ENCODE peak calls at places on chromosomes 13 and 19, in five cellular contexts. X, L, E, Q and G are unnamed samples.

GRCh38 chr19:56333506-56333905 is 18.9 kb upstream of the ZSCAN5A start:
- DNase-seq in Q (peak), X (no peak), E (no peak), L (peak), G (peak)

GRCh38 chr13:106836186-106836802 is 268.4 kb upstream of the ARGLU1 start:
- DNase-seq in X (no peak), E (no peak), L (no peak), Q (no peak), G (no peak)

GRCh38 chr19:16943942-16944625 is 55.3 kb downstream of the F2RL3 start:
- DNase-seq in L (no peak), X (no peak), Q (no peak), E (no peak), G (no peak)

GRCh38 chr13:113886561-113887112 is 22.8 kb upstream of the GAS6 start:
- DNase-seq in L (no peak), X (no peak), Q (no peak), E (no peak), G (no peak)

GRCh38 chr13:85864963-85865530 is 65.8 kb upstream of the SLITRK6 start:
- DNase-seq in X (no peak), L (peak), Q (no peak), E (no peak), G (no peak)

GRCh38 chr13:98372886-98373285 is 195.8 kb upstream of the RNF113B start:
- DNase-seq in X (no peak), E (no peak), Q (peak), L (no peak), G (no peak)

GRCh38 chr19:13748169-13748884 is 16.0 kb upstream of the MRI1 start:
- DNase-seq in Q (no peak), X (no peak), L (no peak), E (no peak), G (no peak)

GRCh38 chr19:33432408-33433170 is 59.1 kb downstream of the CEBPG start:
- DNase-seq in Q (no peak), L (no peak), E (peak), X (no peak), G (no peak)

GRCh38 chr19:16419671-16420394 is 51.9 kb downstream of the EPS15L1 start:
- DNase-seq in X (no peak), Q (no peak), E (peak), L (no peak), G (no peak)

GRCh38 chr13:110812111-110812868 is 98.8 kb downstream of the ING1 start:
- DNase-seq in L (no peak), E (no peak), Q (no peak), X (no peak), G (no peak)
- H3K4me3 ChIP-seq in L (peak), E (peak), Q (no peak), X (peak), G (no peak)

GRCh38 chr13:95791084-95791722 is 114.3 kb downstream of the DNAJC3 start:
- DNase-seq in X (no peak), L (no peak), Q (no peak), E (no peak), G (no peak)

GRCh38 chr13:95784161-95784880 is 107.4 kb downstream of the DNAJC3 start:
- DNase-seq in E (no peak), L (peak), X (no peak), Q (peak), G (no peak)

GRCh38 chr13:95784891-95785290 is 108.0 kb downstream of the DNAJC3 start:
- DNase-seq in E (no peak), L (peak), X (no peak), Q (no peak), G (no peak)

GRCh38 chr13:95787356-95788099 is 110.6 kb downstream of the DNAJC3 start:
- DNase-seq in E (no peak), L (no peak), X (no peak), Q (no peak), G (no peak)

DNA sequence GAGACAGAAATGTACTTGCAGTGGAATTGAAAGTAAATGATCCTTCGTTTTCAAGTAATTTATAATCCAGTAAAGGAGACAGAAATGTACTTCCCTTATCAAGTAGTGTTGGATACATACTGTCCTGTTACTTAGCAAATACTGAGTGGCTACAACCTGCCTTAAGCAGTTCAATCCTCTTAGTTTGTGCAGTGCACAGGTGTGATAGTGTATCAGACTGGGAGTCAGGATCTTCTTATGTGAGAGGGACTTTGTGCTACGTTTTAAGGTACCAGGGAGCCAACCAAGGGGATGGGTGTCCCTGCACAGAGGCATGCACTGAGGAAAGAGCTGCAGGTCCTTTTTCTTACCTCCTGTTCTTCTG is 111.1 kb downstream of the DNAJC3 start:
- DNase-seq in Q (no peak), L (no peak), X (no peak), E (no peak), G (no peak)
- H3K4me3 ChIP-seq in Q (no peak), L (no peak), X (no peak), E (no peak), G (no peak)

GRCh38 chr13:78601886-78602560 is 1.3 kb downstream of the POU4F1 start:
- DNase-seq in X (no peak), E (no peak), L (no peak), Q (no peak), G (no peak)

GRCh38 chr13:78601124-78601885 is 2.0 kb downstream of the POU4F1 start:
- DNase-seq in L (no peak), Q (no peak), X (no peak), E (no peak), G (no peak)

GRCh38 chr13:78600317-78600899 is 2.9 kb downstream of the POU4F1 start:
- DNase-seq in X (no peak), Q (no peak), E (no peak), L (no peak), G (no peak)

GRCh38 chr13:78603240-78603947 is at the start of gene POU4F1:
- DNase-seq in X (no peak), L (no peak), Q (no peak), E (no peak), G (no peak)

DNA sequence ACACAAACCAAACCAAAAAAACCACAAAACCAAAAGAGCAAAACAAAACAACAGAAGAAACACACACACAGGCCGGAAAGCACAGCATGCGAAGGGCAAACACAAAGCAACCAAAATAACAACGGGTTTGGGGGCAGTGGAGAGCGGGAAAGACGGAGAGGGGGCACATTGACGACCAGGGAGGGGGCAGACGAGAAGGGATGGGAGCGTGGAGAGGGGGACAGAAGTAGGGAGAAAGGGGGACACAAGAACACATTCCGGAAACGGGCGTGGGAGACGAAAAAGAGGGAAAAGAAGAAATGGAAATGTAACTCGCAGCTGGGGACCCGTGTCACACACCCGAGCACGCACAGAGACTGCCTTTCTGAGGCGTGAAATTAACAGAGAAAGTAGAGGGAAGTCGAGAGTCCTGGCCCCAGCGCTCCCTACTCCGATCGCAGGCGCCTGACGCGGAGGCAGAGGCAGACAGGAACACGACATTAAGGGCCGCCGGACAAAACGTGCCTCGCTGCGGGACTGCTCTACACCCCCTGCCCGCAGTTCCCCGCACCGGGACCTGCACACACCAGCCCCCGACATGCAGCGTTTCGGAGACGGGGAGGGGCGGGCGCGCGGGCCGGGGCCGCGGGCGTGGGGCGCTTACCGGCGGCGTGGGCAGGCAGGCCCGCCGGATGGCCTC is 652 bp downstream of the POU4F1 start:
- DNase-seq in E (no peak), X (no peak), Q (no peak), L (no peak), G (no peak)
- H3K4me3 ChIP-seq in E (peak), X (peak), Q (no peak), L (peak), G (peak)

GRCh38 chr13:23655321-23655720 is 85.1 kb downstream of the TNFRSF19 start:
- DNase-seq in E (no peak), X (no peak), Q (no peak), L (no peak), G (no peak)

GRCh38 chr13:23656637-23657036 is 86.4 kb downstream of the TNFRSF19 start:
- DNase-seq in L (no peak), X (no peak), E (peak), Q (peak), G (peak)

GRCh38 chr13:23654111-23655110 is 84.2 kb downstream of the TNFRSF19 start:
- DNase-seq in E (peak), X (no peak), L (no peak), Q (no peak), G (no peak)

GRCh38 chr13:23658929-23659541 is 88.8 kb downstream of the TNFRSF19 start:
- DNase-seq in L (no peak), E (peak), Q (no peak), X (no peak), G (no peak)

DNA sequence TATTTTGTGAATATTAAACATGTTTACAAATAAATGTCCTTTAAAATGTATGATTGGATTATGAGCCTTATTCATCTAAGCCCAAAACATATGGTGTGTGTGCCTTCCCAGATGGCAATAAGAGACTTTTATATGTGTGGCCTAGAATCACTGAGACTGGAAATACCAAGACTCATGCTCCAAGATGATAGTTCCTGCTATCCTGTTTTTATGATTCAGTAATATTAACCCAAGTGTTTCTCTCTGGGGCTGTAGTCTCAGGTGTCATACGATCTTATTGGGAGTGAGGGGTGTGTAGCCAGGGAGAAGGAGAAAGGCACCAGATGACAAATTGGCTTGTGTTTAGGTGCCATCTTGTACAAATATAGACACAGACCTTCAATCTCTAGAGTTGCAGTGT is 86.8 kb downstream of the TNFRSF19 start:
- DNase-seq in L (no peak), X (no peak), E (no peak), Q (no peak), G (no peak)
- H3K4me3 ChIP-seq in L (no peak), X (no peak), E (no peak), Q (no peak), G (no peak)

GRCh38 chr13:43058318-43058674 is 34.9 kb downstream of the DNAJC15 start:
- DNase-seq in E (no peak), Q (peak), L (no peak), X (no peak), G (no peak)

GRCh38 chr13:43054803-43055802 is 31.7 kb downstream of the DNAJC15 start:
- DNase-seq in Q (peak), E (peak), X (no peak), L (no peak), G (no peak)

GRCh38 chr13:43061496-43062280 is 38.3 kb downstream of the DNAJC15 start:
- DNase-seq in L (no peak), E (no peak), X (no peak), Q (no peak), G (no peak)

GRCh38 chr13:43058836-43059235 is 35.5 kb downstream of the DNAJC15 start:
- DNase-seq in X (no peak), E (no peak), Q (no peak), L (no peak), G (no peak)

GRCh38 chr13:43057653-43058317 is 34.4 kb downstream of the DNAJC15 start:
- DNase-seq in E (no peak), L (no peak), Q (peak), X (no peak), G (no peak)
- H3K4me3 ChIP-seq in E (no peak), L (no peak), Q (no peak), X (no peak), G (no peak)

DNA sequence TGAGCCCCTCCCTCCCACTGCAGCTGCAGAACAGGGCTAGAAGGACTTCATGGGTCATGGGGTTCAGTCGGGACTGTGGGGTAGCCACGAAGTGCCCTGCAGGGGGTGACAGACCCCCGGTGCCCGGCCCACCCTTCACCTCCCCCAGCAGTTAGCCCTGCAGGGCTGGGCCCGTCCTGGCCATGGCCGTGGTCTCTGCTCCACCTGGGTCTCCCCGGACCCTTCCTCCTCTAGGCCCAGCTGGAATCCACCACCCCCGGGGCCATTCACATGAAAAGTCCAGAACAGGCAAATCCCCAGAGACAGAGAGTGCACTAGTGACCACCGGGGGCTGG is 17.3 kb downstream of the MKNK2 start:
- DNase-seq in Q (no peak), X (no peak), E (no peak), L (no peak), G (no peak)
- H3K4me3 ChIP-seq in Q (no peak), X (no peak), E (no peak), L (no peak), G (no peak)

GRCh38 chr19:11598746-11599145 is 1.5 kb downstream of the ZNF627 start:
- DNase-seq in X (no peak), Q (no peak), E (no peak), L (no peak), G (no peak)
- H3K4me3 ChIP-seq in X (peak), Q (peak), E (peak), L (peak), G (peak)

GRCh38 chr19:48290923-48291700 is 21.2 kb downstream of the ZNF114 start:
- DNase-seq in L (no peak), E (peak), Q (no peak), X (peak), G (peak)
- H3K4me3 ChIP-seq in L (peak), E (peak), Q (peak), X (peak), G (peak)